ENCODE peak calls at places on chromosome 11, in eight cellular contexts. U is NCI-H1417, H is GM23248, E is transverse colon, T is ecto neural progenitor cell, M is H9, S is amniotic stem cell, W is iPS-NIHi11. Z is an unnamed sample.

GRCh38 chr11:77436969-77437368 is 36.9 kb downstream of the PAK1 start:
- DNase-seq in U (no peak), H (no peak), E (no peak), T (no peak), M (no peak), S (no peak), W (no peak), Z (no peak)

GRCh38 chr11:128465946-128466688 is 121.2 kb downstream of the ETS1 start:
- DNase-seq in U (no peak), H (no peak), E (no peak), T (no peak), M (no peak), S (no peak), W (no peak), Z (no peak)

GRCh38 chr11:70012134-70012733 is 65.9 kb upstream of the ANO1 start:
- DNase-seq in U (no peak), H (no peak), E (no peak), T (no peak), M (no peak), S (no peak), W (no peak), Z (no peak)

GRCh38 chr11:64799925-64800632 is 2.9 kb downstream of the MAP4K2 start:
- DNase-seq in U (no peak), H (no peak), E (no peak), T (no peak), M (no peak), S (no peak), W (no peak), Z (no peak)

GRCh38 chr11:534592-535518 is 521 bp downstream of the HRAS start:
- DNase-seq in U (peak; percentile 69), H (peak; percentile 66), E (no peak), T (peak; percentile 66), M (peak; percentile 37), S (no peak), W (peak; percentile 57), Z (peak; percentile 76)

GRCh38 chr11:78767409-78767932 is 192.8 kb upstream of the NARS2 start:
- DNase-seq in U (no peak), H (no peak), E (no peak), T (no peak), M (no peak), S (no peak), W (no peak), Z (no peak)

GRCh38 chr11:30635401-30635989 is 49.3 kb upstream of the MPPED2 start:
- DNase-seq in U (no peak), H (no peak), E (no peak), T (peak; percentile 81), M (peak; percentile 91), S (no peak), W (peak; percentile 80), Z (no peak)

GRCh38 chr11:14908214-14908880 is 16.3 kb upstream of the CYP2R1 start:
- DNase-seq in U (peak; percentile 64), H (peak; percentile 60), E (peak; percentile 34), T (no peak), M (peak; percentile 39), S (peak; percentile 23), W (peak; percentile 33), Z (no peak)

GRCh38 chr11:122045181-122045586 is 70.8 kb downstream of the BLID start:
- DNase-seq in U (no peak), H (peak; percentile 85), E (no peak), T (no peak), M (no peak), S (peak; percentile 41), W (no peak), Z (no peak)

GRCh38 chr11:68014157-68014965 is 4.2 kb downstream of the ALDH3B1 start:
- DNase-seq in U (no peak), H (peak; percentile 88), E (peak; percentile 80), T (no peak), M (no peak), S (peak; percentile 10), W (no peak), Z (no peak)

GRCh38 chr11:126628790-126629621 is 273.5 kb downstream of the ST3GAL4 start:
- DNase-seq in U (peak; percentile 69), H (peak; percentile 95), E (no peak), T (no peak), M (no peak), S (peak; percentile 44), W (no peak), Z (no peak)

GRCh38 chr11:131897976-131898375 is 527.6 kb downstream of the NTM start:
- DNase-seq in U (no peak), H (no peak), E (no peak), T (no peak), M (no peak), S (no peak), W (no peak), Z (no peak)

GRCh38 chr11:115408036-115408911 is 95.9 kb downstream of the CADM1 start:
- DNase-seq in U (no peak), H (no peak), E (no peak), T (no peak), M (no peak), S (no peak), W (no peak), Z (no peak)

GRCh38 chr11:65454696-65455456 is 32.3 kb downstream of the NEAT1 start:
- DNase-seq in U (peak; percentile 56), H (peak; percentile 89), E (peak; percentile 95), T (peak; percentile 87), M (peak; percentile 95), S (no peak), W (peak; percentile 100), Z (no peak)

GRCh38 chr11:36540998-36541397 is 26.8 kb upstream of the RAG1 start:
- DNase-seq in U (peak; percentile 42), H (peak; percentile 68), E (peak; percentile 51), T (no peak), M (peak; percentile 64), S (no peak), W (peak; percentile 47), Z (no peak)

GRCh38 chr11:86670179-86670578 is 2.2 kb downstream of the ME3 start:
- DNase-seq in U (no peak), H (no peak), E (no peak), T (no peak), M (no peak), S (no peak), W (no peak), Z (no peak)

GRCh38 chr11:6057452-6057851 is 26.9 kb upstream of the OR56A1 start:
- DNase-seq in U (no peak), H (no peak), E (no peak), T (no peak), M (no peak), S (no peak), W (no peak), Z (no peak)

GRCh38 chr11:96035031-96035743 is 111.3 kb upstream of the MTMR2 start:
- DNase-seq in U (no peak), H (no peak), E (no peak), T (no peak), M (no peak), S (no peak), W (no peak), Z (no peak)

GRCh38 chr11:124285610-124286344 is 28.0 kb downstream of the OR8D1 start:
- DNase-seq in U (no peak), H (peak; percentile 75), E (no peak), T (no peak), M (no peak), S (no peak), W (no peak), Z (no peak)

GRCh38 chr11:82046778-82047177 is 686.9 kb downstream of the FAM181B start:
- DNase-seq in U (no peak), H (peak; percentile 68), E (no peak), T (no peak), M (no peak), S (no peak), W (no peak), Z (no peak)

GRCh38 chr11:45028921-45029680 is 78.4 kb upstream of the TP53I11 start:
- DNase-seq in U (no peak), H (no peak), E (no peak), T (no peak), M (peak; percentile 14), S (no peak), W (no peak), Z (peak; percentile 42)

GRCh38 chr11:85721191-85721590 is 35.2 kb upstream of the CCDC89 start:
- DNase-seq in U (no peak), H (no peak), E (no peak), T (no peak), M (no peak), S (no peak), W (no peak), Z (no peak)

GRCh38 chr11:41189711-41190477 is 269.6 kb downstream of the LRRC4C start:
- DNase-seq in U (peak; percentile 67), H (no peak), E (no peak), T (no peak), M (no peak), S (no peak), W (no peak), Z (no peak)

GRCh38 chr11:86291466-86292262 is 10.4 kb upstream of the HIKESHI start:
- DNase-seq in U (peak; percentile 29), H (peak; percentile 79), E (peak; percentile 25), T (peak; percentile 57), M (peak; percentile 43), S (peak; percentile 39), W (peak; percentile 68), Z (no peak)

GRCh38 chr11:94134651-94135512 is 6.2 kb downstream of the PANX1 start:
- DNase-seq in U (no peak), H (peak; percentile 98), E (peak; percentile 55), T (no peak), M (no peak), S (peak; percentile 88), W (no peak), Z (no peak)

GRCh38 chr11:112539741-112540140 is 279.1 kb upstream of the PLET1 start:
- DNase-seq in U (no peak), H (no peak), E (no peak), T (no peak), M (no peak), S (no peak), W (no peak), Z (no peak)

GRCh38 chr11:121194731-121195596 is 93.9 kb downstream of the TECTA start:
- DNase-seq in U (peak; percentile 52), H (peak; percentile 60), E (peak; percentile 34), T (peak; percentile 66), M (peak; percentile 53), S (peak; percentile 6), W (peak; percentile 68), Z (no peak)

GRCh38 chr11:105609832-105610781 is at the start of gene GRIA4:
- DNase-seq in U (peak; percentile 89), H (peak; percentile 65), E (no peak), T (peak; percentile 79), M (peak; percentile 70), S (no peak), W (peak; percentile 41), Z (peak; percentile 72)

GRCh38 chr11:17751558-17751957 is 17.0 kb downstream of the KCNC1 start:
- DNase-seq in U (no peak), H (no peak), E (no peak), T (no peak), M (no peak), S (no peak), W (no peak), Z (no peak)

GRCh38 chr11:17777726-17778091 is 43.1 kb downstream of the KCNC1 start:
- DNase-seq in U (no peak), H (no peak), E (no peak), T (no peak), M (no peak), S (no peak), W (no peak), Z (no peak)

GRCh38 chr11:33257897-33258630 is 883 bp downstream of the HIPK3 start:
- DNase-seq in U (peak; percentile 96), H (peak; percentile 92), E (peak; percentile 84), T (peak; percentile 88), M (peak; percentile 73), S (peak; percentile 75), W (peak; percentile 73), Z (peak; percentile 84)

GRCh38 chr11:56521955-56522354 is 21.1 kb downstream of the OR5M11 start:
- DNase-seq in U (no peak), H (peak; percentile 15), E (peak; percentile 19), T (no peak), M (no peak), S (no peak), W (peak; percentile 26), Z (no peak)

GRCh38 chr11:72326151-72326842 is 82.3 kb upstream of the PHOX2A start:
- DNase-seq in U (no peak), H (peak; percentile 85), E (no peak), T (no peak), M (no peak), S (no peak), W (no peak), Z (no peak)

GRCh38 chr11:2824851-2825250 is 60.7 kb downstream of the CDKN1C start:
- DNase-seq in U (no peak), H (peak; percentile 24), E (no peak), T (no peak), M (no peak), S (no peak), W (no peak), Z (no peak)